ENCODE peak calls at places on chromosome 19, in six cellular contexts. One of them, this sample, is unnamed. For H3K9me2, the result is how much of the 10 kb centered on the place peaks cover.

GRCh38 chr19:34325181-34325580 is 39.8 kb upstream of the GPI start:
- DNase-seq in PC-3: no peak
- DNase-seq in hepatocyte: no peak
- DNase-seq in HCT116: no peak
- DNase-seq in GM23338: no peak
- DNase-seq in MM.1S: no peak
- DNase-seq in this sample: no peak

GRCh38 chr19:2108251-2109016 is 11.7 kb downstream of the IZUMO4 start:
- DNase-seq in PC-3: no peak
- DNase-seq in hepatocyte: no peak
- DNase-seq in HCT116: no peak
- DNase-seq in GM23338: no peak
- DNase-seq in MM.1S: no peak
- DNase-seq in this sample: no peak

GRCh38 chr19:46015080-46015960 is 7.5 kb downstream of the PGLYRP1 start:
- DNase-seq in PC-3: no peak
- DNase-seq in hepatocyte: peak
- DNase-seq in HCT116: no peak
- DNase-seq in GM23338: peak
- DNase-seq in MM.1S: no peak
- DNase-seq in this sample: peak

GRCh38 chr19:29480507-29480906 is 45.3 kb upstream of the VSTM2B start:
- DNase-seq in PC-3: no peak
- DNase-seq in hepatocyte: no peak
- DNase-seq in HCT116: no peak
- DNase-seq in GM23338: no peak
- DNase-seq in MM.1S: no peak
- DNase-seq in this sample: no peak

GRCh38 chr19:38837304-38837626 is 5.7 kb upstream of the ECH1 start:
- DNase-seq in PC-3: no peak
- DNase-seq in hepatocyte: peak
- DNase-seq in HCT116: no peak
- DNase-seq in GM23338: no peak
- DNase-seq in MM.1S: no peak
- DNase-seq in this sample: no peak

GRCh38 chr19:10262771-10263170 is 8.1 kb upstream of the ICAM1 start:
- DNase-seq in PC-3: peak
- DNase-seq in hepatocyte: no peak
- DNase-seq in HCT116: no peak
- DNase-seq in GM23338: no peak
- DNase-seq in MM.1S: no peak
- DNase-seq in this sample: peak

GRCh38 chr19:29278716-29279115 is 65.8 kb upstream of the UQCRFS1 start:
- DNase-seq in PC-3: no peak
- DNase-seq in hepatocyte: no peak
- DNase-seq in HCT116: no peak
- DNase-seq in GM23338: no peak
- DNase-seq in MM.1S: no peak
- DNase-seq in this sample: no peak

GRCh38 chr19:41309225-41310030 is 544 bp upstream of the CCDC97 start:
- DNase-seq in PC-3: peak
- DNase-seq in hepatocyte: no peak
- DNase-seq in HCT116: no peak
- DNase-seq in GM23338: no peak
- DNase-seq in MM.1S: no peak
- DNase-seq in this sample: peak

GRCh38 chr19:11496391-11497163 is 9.1 kb downstream of the ZNF653 start:
- DNase-seq in PC-3: peak
- DNase-seq in hepatocyte: peak
- DNase-seq in HCT116: peak
- DNase-seq in GM23338: peak
- DNase-seq in MM.1S: peak
- DNase-seq in this sample: peak

GRCh38 chr19:17656970-17657369 is 31.2 kb downstream of the UNC13A start:
- DNase-seq in PC-3: no peak
- DNase-seq in hepatocyte: no peak
- DNase-seq in HCT116: no peak
- DNase-seq in GM23338: no peak
- DNase-seq in MM.1S: no peak
- DNase-seq in this sample: no peak

GRCh38 chr19:17655751-17656480 is 32.2 kb downstream of the UNC13A start:
- DNase-seq in PC-3: no peak
- DNase-seq in hepatocyte: no peak
- DNase-seq in HCT116: no peak
- DNase-seq in GM23338: no peak
- DNase-seq in MM.1S: no peak
- DNase-seq in this sample: no peak

GRCh38 chr19:17652627-17653026 is 35.5 kb downstream of the UNC13A start:
- DNase-seq in PC-3: no peak
- DNase-seq in hepatocyte: no peak
- DNase-seq in HCT116: no peak
- DNase-seq in GM23338: no peak
- DNase-seq in MM.1S: no peak
- DNase-seq in this sample: no peak

GRCh38 chr19:17658240-17658639 is 29.9 kb downstream of the UNC13A start:
- DNase-seq in PC-3: no peak
- DNase-seq in hepatocyte: no peak
- DNase-seq in HCT116: no peak
- DNase-seq in GM23338: no peak
- DNase-seq in MM.1S: no peak
- DNase-seq in this sample: no peak

GRCh38 chr19:17654993-17655392 is 33.2 kb downstream of the UNC13A start:
- DNase-seq in PC-3: peak
- DNase-seq in hepatocyte: no peak
- DNase-seq in HCT116: peak
- DNase-seq in GM23338: peak
- DNase-seq in MM.1S: no peak
- DNase-seq in this sample: no peak
- TF ChIP-seq EZH2phosphoT487 in PC-3: no peak
- TF ChIP-seq EZH2phosphoT487 in hepatocyte: no peak
- TF ChIP-seq EZH2phosphoT487 in HCT116: no peak
- TF ChIP-seq EZH2phosphoT487 in GM23338: no peak
- TF ChIP-seq EZH2phosphoT487 in MM.1S: no peak
- TF ChIP-seq EZH2phosphoT487 in this sample: no peak

GRCh38 chr19:55492362-55492944 is 4.2 kb downstream of the SSC5D start:
- DNase-seq in PC-3: no peak
- DNase-seq in hepatocyte: no peak
- DNase-seq in HCT116: no peak
- DNase-seq in GM23338: no peak
- DNase-seq in MM.1S: no peak
- DNase-seq in this sample: no peak

GRCh38 chr19:55494172-55494761 is 6.0 kb downstream of the SSC5D start:
- DNase-seq in PC-3: no peak
- DNase-seq in hepatocyte: no peak
- DNase-seq in HCT116: no peak
- DNase-seq in GM23338: no peak
- DNase-seq in MM.1S: no peak
- DNase-seq in this sample: no peak

GRCh38 chr19:55493650-55494171 is 5.5 kb downstream of the SSC5D start:
- DNase-seq in PC-3: no peak
- DNase-seq in hepatocyte: no peak
- DNase-seq in HCT116: no peak
- DNase-seq in GM23338: no peak
- DNase-seq in MM.1S: no peak
- DNase-seq in this sample: no peak

GRCh38 chr19:55491546-55492360 is 3.5 kb downstream of the SSC5D start:
- DNase-seq in PC-3: no peak
- DNase-seq in hepatocyte: no peak
- DNase-seq in HCT116: no peak
- DNase-seq in GM23338: no peak
- DNase-seq in MM.1S: no peak
- DNase-seq in this sample: no peak

DNA sequence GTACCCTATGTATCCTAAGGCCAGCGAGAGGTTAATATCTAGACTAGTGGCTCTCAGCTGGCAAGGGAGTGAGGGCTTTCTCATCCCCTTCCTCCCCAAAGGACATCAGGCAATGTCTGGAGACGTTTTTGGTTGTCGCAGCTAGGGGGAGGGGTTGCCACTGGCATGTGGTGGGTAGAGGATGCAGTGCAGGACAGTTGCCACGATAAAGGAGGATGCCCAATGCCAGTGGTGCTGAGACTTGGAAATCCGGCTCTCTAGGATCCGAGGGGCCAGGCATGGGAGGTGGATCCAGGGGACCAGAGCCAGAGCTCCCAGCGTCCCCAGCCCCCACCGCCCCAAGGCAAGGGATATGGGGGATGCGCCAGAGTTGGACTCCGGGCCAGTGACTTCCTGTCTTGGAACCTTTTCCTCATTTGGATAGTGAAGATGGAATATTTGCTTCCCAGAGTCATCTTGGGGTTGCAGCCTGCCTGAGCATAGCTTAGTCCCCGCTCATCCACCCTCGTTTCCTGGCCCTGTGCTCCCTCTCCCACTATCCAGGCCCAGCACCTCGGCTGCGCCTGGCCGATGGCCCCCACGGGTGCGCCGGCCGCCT is 4.9 kb downstream of the SSC5D start:
- DNase-seq in PC-3: no peak
- DNase-seq in hepatocyte: no peak
- DNase-seq in HCT116: no peak
- DNase-seq in GM23338: no peak
- DNase-seq in MM.1S: no peak
- DNase-seq in this sample: peak
- TF ChIP-seq EZH2 in PC-3: no peak
- TF ChIP-seq EZH2 in hepatocyte: no peak
- TF ChIP-seq EZH2 in HCT116: no peak
- TF ChIP-seq EZH2 in GM23338: no peak
- TF ChIP-seq EZH2 in MM.1S: no peak
- TF ChIP-seq EZH2 in this sample: no peak

DNA sequence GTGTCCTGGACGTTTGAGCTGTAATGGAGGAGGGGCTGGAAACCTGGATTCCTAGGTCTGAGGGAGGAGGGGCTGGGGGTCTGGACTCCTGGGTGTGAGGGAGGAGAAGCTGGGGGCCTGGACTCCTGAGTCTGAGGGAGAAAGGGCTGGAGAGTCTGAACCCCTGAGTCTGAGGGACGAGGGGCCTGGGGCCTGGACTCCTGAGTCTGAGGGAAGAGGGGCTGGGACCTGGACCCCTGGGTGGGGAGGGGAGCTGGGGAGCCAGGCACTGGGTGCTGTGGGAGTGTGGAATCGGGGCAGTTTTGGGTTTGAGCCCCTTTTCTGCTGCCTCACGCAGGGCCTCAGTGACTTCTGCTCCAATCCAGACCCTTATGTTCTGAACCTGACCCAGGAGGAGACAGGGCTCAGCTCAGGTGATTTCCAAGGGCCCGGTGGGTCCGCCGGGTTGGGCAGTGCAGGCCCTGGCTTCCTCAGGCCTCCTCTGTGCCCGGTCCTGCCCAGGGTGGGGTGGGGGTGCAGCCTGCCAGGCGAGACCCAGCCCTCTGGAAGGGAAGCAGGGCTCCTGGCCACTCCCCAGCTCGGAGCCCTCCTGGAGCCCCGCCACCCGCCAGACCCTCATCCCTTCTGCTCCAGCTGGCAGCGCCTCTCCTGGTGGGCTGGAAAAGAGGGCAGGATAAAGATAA is 14.4 kb downstream of the TTYH1 start:
- DNase-seq in PC-3: no peak
- DNase-seq in hepatocyte: no peak
- DNase-seq in HCT116: no peak
- DNase-seq in GM23338: no peak
- DNase-seq in MM.1S: no peak
- DNase-seq in this sample: no peak
- H3K9me2 ChIP-seq in PC-3: under half
- H3K9me2 ChIP-seq in hepatocyte: under half
- H3K9me2 ChIP-seq in HCT116: under half
- H3K9me2 ChIP-seq in GM23338: under half
- H3K9me2 ChIP-seq in MM.1S: under half
- H3K9me2 ChIP-seq in this sample: under half

GRCh38 chr19:3805859-3806258 is 19.7 kb upstream of the MATK start:
- DNase-seq in PC-3: no peak
- DNase-seq in hepatocyte: no peak
- DNase-seq in HCT116: no peak
- DNase-seq in GM23338: no peak
- DNase-seq in MM.1S: no peak
- DNase-seq in this sample: no peak

GRCh38 chr19:3807574-3808354 is 21.6 kb upstream of the MATK start:
- DNase-seq in PC-3: no peak
- DNase-seq in hepatocyte: no peak
- DNase-seq in HCT116: no peak
- DNase-seq in GM23338: no peak
- DNase-seq in MM.1S: no peak
- DNase-seq in this sample: no peak

GRCh38 chr19:3804429-3804828 is 18.2 kb upstream of the MATK start:
- DNase-seq in PC-3: no peak
- DNase-seq in hepatocyte: no peak
- DNase-seq in HCT116: no peak
- DNase-seq in GM23338: no peak
- DNase-seq in MM.1S: no peak
- DNase-seq in this sample: no peak

GRCh38 chr19:3808420-3809143 is 22.4 kb upstream of the MATK start:
- DNase-seq in PC-3: no peak
- DNase-seq in hepatocyte: no peak
- DNase-seq in HCT116: no peak
- DNase-seq in GM23338: no peak
- DNase-seq in MM.1S: no peak
- DNase-seq in this sample: no peak

DNA sequence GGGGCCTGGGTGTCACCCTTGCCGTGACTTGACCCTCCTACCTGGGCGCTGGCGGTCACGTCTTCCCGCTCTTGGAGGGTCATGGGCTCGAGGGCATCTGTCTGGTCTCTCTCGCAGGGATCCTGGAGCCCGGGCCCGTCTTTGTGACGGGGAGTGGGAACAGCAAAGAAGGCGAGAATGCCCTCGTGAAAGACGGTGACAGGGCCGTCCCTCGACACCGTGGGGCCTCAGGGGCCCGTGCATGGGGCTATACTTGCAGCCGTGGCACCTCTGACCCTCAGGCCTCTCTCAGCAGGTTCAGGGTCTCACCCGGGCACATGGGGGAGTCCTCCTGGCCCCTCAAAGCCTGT is 20.9 kb upstream of the MATK start:
- DNase-seq in PC-3: no peak
- DNase-seq in hepatocyte: no peak
- DNase-seq in HCT116: no peak
- DNase-seq in GM23338: no peak
- DNase-seq in MM.1S: no peak
- DNase-seq in this sample: no peak
- TF ChIP-seq EZH2phosphoT487 in PC-3: no peak
- TF ChIP-seq EZH2phosphoT487 in hepatocyte: no peak
- TF ChIP-seq EZH2phosphoT487 in HCT116: no peak
- TF ChIP-seq EZH2phosphoT487 in GM23338: no peak
- TF ChIP-seq EZH2phosphoT487 in MM.1S: no peak
- TF ChIP-seq EZH2phosphoT487 in this sample: no peak

This sample was measured in GM23248.